ENCODE peak calls at places on chromosomes 1 and 21, in nine cellular contexts. O, B, H, K, A, G, P, U and D are unnamed samples.

GRCh38 chr1:90394247-90394646 is 322.9 kb downstream of the BARHL2 start:
- DNase-seq in O (no peak), B (no peak), H (no peak), K (no peak), A (no peak), G (no peak), P (no peak), U (no peak), D (no peak)

GRCh38 chr1:11364170-11364569 is 91.2 kb downstream of the UBIAD1 start:
- DNase-seq in O (no peak), B (no peak), H (no peak), K (no peak), A (peak), G (no peak), P (no peak), U (peak), D (peak)

GRCh38 chr21:43827015-43827611 is 37.7 kb downstream of the RRP1 start:
- DNase-seq in O (no peak), B (no peak), H (no peak), K (no peak), A (no peak), G (peak), P (no peak), U (peak), D (no peak)

GRCh38 chr1:162872981-162873380 is 12.0 kb upstream of the CCDC190 start:
- DNase-seq in O (no peak), B (no peak), H (no peak), K (no peak), A (no peak), G (no peak), P (no peak), U (no peak), D (no peak)

GRCh38 chr21:34956416-34957316 is 92.4 kb downstream of the RUNX1 start:
- DNase-seq in O (no peak), B (no peak), H (no peak), K (no peak), A (no peak), G (no peak), P (no peak), U (no peak), D (no peak)

GRCh38 chr1:41175546-41175945 is 66.6 kb downstream of the SCMH1 start:
- DNase-seq in O (no peak), B (no peak), H (no peak), K (no peak), A (no peak), G (no peak), P (no peak), U (no peak), D (no peak)

GRCh38 chr21:27636671-27637070 is 669.8 kb upstream of the ADAMTS5 start:
- DNase-seq in O (no peak), B (no peak), H (no peak), K (no peak), A (no peak), G (no peak), P (no peak), U (no peak), D (no peak)

GRCh38 chr1:86687595-86687994 is 16.8 kb upstream of the SH3GLB1 start:
- DNase-seq in O (no peak), B (no peak), H (no peak), K (no peak), A (no peak), G (no peak), P (no peak), U (no peak), D (no peak)

GRCh38 chr1:243471754-243472725 is 216.2 kb downstream of the SDCCAG8 start:
- DNase-seq in O (no peak), B (no peak), H (no peak), K (no peak), A (no peak), G (no peak), P (no peak), U (no peak), D (no peak)

GRCh38 chr1:83060216-83060615 is 938.7 kb downstream of the TTLL7 start:
- DNase-seq in O (no peak), B (no peak), H (no peak), K (no peak), A (no peak), G (no peak), P (no peak), U (no peak), D (no peak)

GRCh38 chr1:28751315-28752056 is 14.7 kb downstream of the YTHDF2 start:
- DNase-seq in O (no peak), B (no peak), H (no peak), K (no peak), A (no peak), G (no peak), P (no peak), U (peak), D (no peak)

GRCh38 chr1:239560921-239561320 is 174.6 kb downstream of the CHRM3 start:
- DNase-seq in O (no peak), B (no peak), H (no peak), K (no peak), A (no peak), G (no peak), P (no peak), U (no peak), D (no peak)

GRCh38 chr1:156493154-156493631 is 7.4 kb downstream of the MEF2D start:
- DNase-seq in O (no peak), B (no peak), H (no peak), K (no peak), A (peak), G (no peak), P (no peak), U (no peak), D (peak)

GRCh38 chr1:33346921-33347649 is 26.2 kb upstream of the A3GALT2 start:
- DNase-seq in O (no peak), B (no peak), H (no peak), K (peak), A (peak), G (peak), P (no peak), U (peak), D (peak)

GRCh38 chr1:172976222-172977041 is 74.3 kb downstream of the TNFSF18 start:
- DNase-seq in O (no peak), B (no peak), H (no peak), K (peak), A (peak), G (no peak), P (no peak), U (no peak), D (peak)

GRCh38 chr1:162966608-162967007 is 102.6 kb upstream of the RGS4 start:
- DNase-seq in O (no peak), B (no peak), H (no peak), K (no peak), A (no peak), G (no peak), P (no peak), U (no peak), D (no peak)

GRCh38 chr1:2160691-2161320 is 33.8 kb downstream of the FAAP20 start:
- DNase-seq in O (no peak), B (no peak), H (no peak), K (no peak), A (no peak), G (no peak), P (no peak), U (no peak), D (no peak)

GRCh38 chr1:18145851-18146618 is 38.4 kb downstream of the IGSF21 start:
- DNase-seq in O (no peak), B (no peak), H (no peak), K (peak), A (peak), G (no peak), P (no peak), U (no peak), D (no peak)

GRCh38 chr1:240091614-240092300 is at the start of gene FMN2:
- DNase-seq in O (no peak), B (peak), H (no peak), K (peak), A (peak), G (peak), P (no peak), U (peak), D (no peak)

GRCh38 chr1:100860397-100860991 is 34.1 kb downstream of the EXTL2 start:
- DNase-seq in O (no peak), B (no peak), H (no peak), K (no peak), A (no peak), G (no peak), P (no peak), U (no peak), D (no peak)

GRCh38 chr1:31807273-31808048 is 8.4 kb downstream of the SPOCD1 start:
- DNase-seq in O (no peak), B (no peak), H (no peak), K (no peak), A (no peak), G (no peak), P (no peak), U (no peak), D (no peak)

GRCh38 chr1:6454856-6455751 is 10.9 kb downstream of the TNFRSF25 start:
- DNase-seq in O (no peak), B (no peak), H (no peak), K (no peak), A (no peak), G (no peak), P (no peak), U (no peak), D (no peak)

GRCh38 chr1:67850611-67851075 is 17.4 kb upstream of the GNG12 start:
- DNase-seq in O (peak), B (peak), H (no peak), K (peak), A (peak), G (peak), P (no peak), U (peak), D (peak)

GRCh38 chr1:31675761-31676160 is 28.1 kb downstream of the COL16A1 start:
- DNase-seq in O (no peak), B (no peak), H (no peak), K (no peak), A (no peak), G (no peak), P (no peak), U (no peak), D (no peak)

GRCh38 chr1:1781526-1781903 is 3.2 kb upstream of the NADK start:
- DNase-seq in O (no peak), B (no peak), H (no peak), K (no peak), A (peak), G (no peak), P (no peak), U (peak), D (no peak)

GRCh38 chr21:45407629-45408247 is 2.8 kb downstream of the COL18A1 start:
- DNase-seq in O (no peak), B (peak), H (no peak), K (no peak), A (no peak), G (peak), P (no peak), U (no peak), D (no peak)

GRCh38 chr1:21663951-21664805 is 5.0 kb downstream of the RAP1GAP start:
- DNase-seq in O (no peak), B (peak), H (peak), K (no peak), A (no peak), G (peak), P (no peak), U (no peak), D (peak)

GRCh38 chr1:219542828-219543518 is 69.9 kb downstream of the ZC3H11B start:
- DNase-seq in O (no peak), B (no peak), H (no peak), K (no peak), A (no peak), G (no peak), P (no peak), U (no peak), D (no peak)

GRCh38 chr1:228231192-228231591 is 23.3 kb downstream of the OBSCN start:
- DNase-seq in O (no peak), B (no peak), H (no peak), K (no peak), A (no peak), G (no peak), P (no peak), U (no peak), D (no peak)

GRCh38 chr21:41328660-41329300 is 12.2 kb downstream of the FAM3B start:
- DNase-seq in O (no peak), B (no peak), H (no peak), K (no peak), A (no peak), G (no peak), P (no peak), U (no peak), D (no peak)

GRCh38 chr1:87129606-87130005 is 199.1 kb upstream of the LMO4 start:
- DNase-seq in O (peak), B (no peak), H (no peak), K (no peak), A (no peak), G (peak), P (no peak), U (no peak), D (no peak)

GRCh38 chr1:22273686-22274681 is 131.1 kb upstream of the WNT4 start:
- DNase-seq in O (no peak), B (no peak), H (no peak), K (no peak), A (no peak), G (no peak), P (no peak), U (no peak), D (no peak)

GRCh38 chr1:241998412-241998921 is 431 bp downstream of the MAP1LC3C start:
- DNase-seq in O (peak), B (peak), H (peak), K (peak), A (peak), G (peak), P (no peak), U (peak), D (peak)

GRCh38 chr1:57132993-57133614 is 167.3 kb upstream of the C8B start:
- DNase-seq in O (no peak), B (no peak), H (no peak), K (no peak), A (no peak), G (no peak), P (no peak), U (no peak), D (no peak)

GRCh38 chr1:19315378-19316206 is 3.5 kb downstream of the SLC66A1 start:
- DNase-seq in O (no peak), B (no peak), H (no peak), K (no peak), A (no peak), G (peak), P (no peak), U (peak), D (no peak)

GRCh38 chr21:46599251-46599572 is 5.7 kb downstream of the S100B start:
- DNase-seq in O (peak), B (peak), H (no peak), K (no peak), A (no peak), G (no peak), P (no peak), U (peak), D (no peak)

GRCh38 chr1:32345289-32345827 is 9.3 kb upstream of the MARCKSL1 start:
- DNase-seq in O (no peak), B (peak), H (no peak), K (no peak), A (peak), G (no peak), P (no peak), U (peak), D (peak)

GRCh38 chr1:171645553-171646336 is 6.7 kb downstream of the MYOC start:
- DNase-seq in O (peak), B (peak), H (no peak), K (no peak), A (peak), G (peak), P (no peak), U (no peak), D (no peak)

DNA sequence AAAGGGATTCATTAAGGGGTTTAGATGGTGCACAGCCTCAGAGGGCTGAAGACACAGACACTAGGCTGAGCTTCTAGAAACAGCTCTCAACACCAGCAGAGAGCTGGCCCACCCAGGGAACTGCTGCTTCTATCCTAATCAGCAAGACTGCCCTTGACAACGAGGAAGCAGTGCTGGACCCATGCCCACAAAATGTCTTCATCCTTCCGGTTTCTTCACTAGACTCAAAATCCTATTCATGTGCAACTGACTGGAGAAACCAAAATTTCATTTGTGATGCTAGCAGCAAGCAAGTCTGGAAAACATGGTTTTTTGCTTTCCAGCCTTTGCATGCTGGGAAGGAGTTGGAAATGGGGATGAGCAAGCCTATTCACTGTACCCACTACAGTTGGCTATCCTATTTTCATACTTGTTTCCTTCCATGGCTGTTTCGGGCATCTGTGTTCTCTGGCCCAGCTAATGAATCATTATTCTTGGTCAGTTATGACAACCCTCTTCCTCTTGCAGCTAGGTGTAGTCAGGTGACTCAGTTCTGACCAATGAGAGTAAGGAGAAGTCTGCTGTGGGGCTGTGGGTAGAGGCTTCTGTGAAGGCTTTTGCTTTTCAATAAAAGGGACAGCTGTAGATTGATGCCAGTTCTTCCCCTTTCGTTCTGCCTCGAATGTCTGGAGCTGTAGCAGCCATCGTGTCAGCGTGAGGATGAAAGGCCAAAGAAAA is 14.6 kb upstream of the TMEM61 start:
- DNase-seq in O (peak), B (no peak), H (peak), K (no peak), A (peak), G (peak), P (no peak), U (peak), D (peak)
- TF ChIP-seq EP300 in O (no peak), B (no peak), H (no peak), K (no peak), A (no peak), G (no peak), P (no peak), U (no peak), D (no peak)

DNA sequence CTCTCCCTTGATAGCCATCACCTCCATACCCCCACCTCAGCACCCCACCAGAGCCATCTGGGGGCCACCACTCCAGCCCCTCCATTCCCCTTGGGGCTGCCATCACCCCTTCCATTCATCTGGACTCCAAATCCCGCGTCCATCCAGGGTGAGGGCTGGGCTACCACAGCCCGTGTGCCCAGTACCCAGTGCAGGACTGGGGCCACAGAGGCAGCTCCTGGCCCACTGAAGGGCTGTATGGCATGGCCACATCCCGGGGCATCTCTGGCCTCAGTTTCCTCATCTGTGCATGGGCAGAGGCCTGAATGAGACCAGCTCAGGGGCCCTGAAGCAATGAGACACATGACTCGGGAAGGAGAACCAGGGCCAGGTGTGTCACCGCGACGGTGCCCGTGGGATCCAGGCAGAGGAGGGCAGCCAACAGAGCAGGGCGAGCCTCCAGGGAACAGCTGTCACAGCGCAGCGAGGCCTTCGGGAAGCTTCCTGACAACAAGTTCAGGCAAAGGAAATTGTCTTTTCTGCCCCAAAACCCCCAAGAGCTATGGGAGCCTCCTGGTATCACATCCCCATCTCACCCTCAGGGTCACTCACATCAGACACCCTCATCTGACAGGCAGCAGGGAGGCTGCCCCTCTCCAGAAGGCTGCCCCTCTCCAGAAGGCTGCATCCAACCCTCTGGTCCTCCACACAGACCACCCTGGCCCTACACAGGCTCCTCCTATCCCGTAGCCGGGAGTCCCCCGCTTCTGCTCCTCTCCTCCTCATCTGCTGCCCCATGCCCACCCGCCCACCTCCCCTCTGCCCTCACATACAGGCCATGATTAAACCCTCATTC is 76.3 kb downstream of the MEGF6 start:
- DNase-seq in O (no peak), B (no peak), H (no peak), K (no peak), A (no peak), G (no peak), P (no peak), U (no peak), D (no peak)
- TF ChIP-seq EP300 in O (no peak), B (no peak), H (no peak), K (no peak), A (no peak), G (no peak), P (no peak), U (no peak), D (no peak)

DNA sequence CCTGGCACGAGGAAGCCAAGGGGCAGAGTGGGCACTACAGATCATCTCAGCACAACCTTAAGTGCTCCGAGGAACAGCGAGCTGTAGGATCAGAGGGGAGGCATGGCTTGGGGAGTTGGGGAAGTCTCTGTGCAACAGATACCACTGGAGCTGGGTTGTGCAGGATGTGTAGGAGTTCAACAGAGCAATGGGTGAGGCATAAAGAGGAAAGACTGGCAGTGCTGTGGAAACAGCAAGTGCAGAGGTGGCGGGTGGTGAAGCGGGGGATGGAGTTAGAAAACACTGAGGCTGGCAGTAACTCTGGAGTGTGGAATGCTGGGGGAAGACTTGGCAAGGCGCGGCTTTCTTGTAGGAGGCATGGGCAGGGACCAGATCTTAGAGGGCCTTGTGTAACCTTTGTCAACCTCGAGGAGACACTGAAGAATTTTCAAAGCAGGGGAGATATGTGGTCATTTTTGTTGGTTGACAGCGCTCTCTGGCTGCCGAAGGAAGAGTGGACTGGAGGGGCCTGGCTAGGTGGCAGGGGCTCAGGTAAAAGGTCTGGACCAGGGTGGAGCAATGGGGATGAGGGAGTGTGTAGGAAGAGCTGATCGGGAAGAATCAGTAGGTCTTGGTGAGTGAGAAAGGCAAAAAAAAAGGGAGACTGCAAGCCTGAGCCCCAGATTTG is 237.5 kb downstream of the TRABD2B start:
- DNase-seq in O (no peak), B (no peak), H (no peak), K (no peak), A (peak), G (no peak), P (no peak), U (no peak), D (no peak)
- TF ChIP-seq EP300 in O (no peak), B (no peak), H (no peak), K (no peak), A (no peak), G (no peak), P (no peak), U (no peak), D (no peak)

GRCh38 chr1:46181343-46182260 is 5.3 kb upstream of the P3R3URF start:
- DNase-seq in O (no peak), B (no peak), H (no peak), K (no peak), A (peak), G (no peak), P (no peak), U (no peak), D (no peak)

GRCh38 chr1:46183119-46183842 is 7.0 kb upstream of the P3R3URF start:
- DNase-seq in O (no peak), B (peak), H (no peak), K (peak), A (peak), G (peak), P (no peak), U (no peak), D (peak)

GRCh38 chr1:46180082-46180616 is 3.9 kb upstream of the P3R3URF start:
- DNase-seq in O (no peak), B (no peak), H (no peak), K (no peak), A (peak), G (no peak), P (peak), U (peak), D (peak)

GRCh38 chr1:46176211-46176865 is at the start of gene P3R3URF:
- DNase-seq in O (no peak), B (no peak), H (no peak), K (no peak), A (no peak), G (no peak), P (no peak), U (no peak), D (no peak)

GRCh38 chr1:46179138-46180081 is 3.1 kb upstream of the P3R3URF start:
- DNase-seq in O (peak), B (peak), H (no peak), K (peak), A (peak), G (peak), P (peak), U (peak), D (peak)
- TF ChIP-seq EP300 in O (no peak), B (no peak), H (no peak), K (no peak), A (no peak), G (no peak), P (peak), U (no peak), D (no peak)